ENCODE peak calls at places on chromosomes 11 and 22, in four cellular contexts. P, N, M and Y are unnamed samples.

GRCh38 chr11:128622137-128622523 is 34.8 kb upstream of the ETS1 start:
- DNase-seq in P (no peak), N (no peak), M (no peak), Y (no peak)

GRCh38 chr22:37182101-37182948 is 5.7 kb downstream of the C1QTNF6 start:
- DNase-seq in P (no peak), N (no peak), M (no peak), Y (no peak)

GRCh38 chr11:107224836-107225235 is 206.6 kb upstream of the GUCY1A2 start:
- DNase-seq in P (no peak), N (no peak), M (no peak), Y (no peak)

GRCh38 chr22:24432059-24432853 is 4.9 kb downstream of the ADORA2A start:
- DNase-seq in P (peak; percentile 63), N (no peak), M (no peak), Y (no peak)

GRCh38 chr11:10454902-10455631 is at the start of gene AMPD3:
- DNase-seq in P (peak; percentile 88), N (peak; percentile 22), M (no peak), Y (no peak)

GRCh38 chr11:50155508-50155907 is 122.8 kb downstream of the OR4C45 start:
- DNase-seq in P (no peak), N (no peak), M (no peak), Y (no peak)

GRCh38 chr11:92259861-92260260 is 35.2 kb downstream of the FAT3 start:
- DNase-seq in P (no peak), N (peak; percentile 14), M (no peak), Y (no peak)

GRCh38 chr11:9313648-9314290 is 624 bp downstream of the TMEM41B start:
- DNase-seq in P (peak; percentile 13), N (peak; percentile 63), M (no peak), Y (no peak)

GRCh38 chr11:80007616-80008015 is 566.8 kb upstream of the TENM4 start:
- DNase-seq in P (no peak), N (no peak), M (no peak), Y (no peak)

GRCh38 chr11:33753304-33753703 is 17.1 kb upstream of the CD59 start:
- DNase-seq in P (peak; percentile 82), N (no peak), M (no peak), Y (no peak)

DNA sequence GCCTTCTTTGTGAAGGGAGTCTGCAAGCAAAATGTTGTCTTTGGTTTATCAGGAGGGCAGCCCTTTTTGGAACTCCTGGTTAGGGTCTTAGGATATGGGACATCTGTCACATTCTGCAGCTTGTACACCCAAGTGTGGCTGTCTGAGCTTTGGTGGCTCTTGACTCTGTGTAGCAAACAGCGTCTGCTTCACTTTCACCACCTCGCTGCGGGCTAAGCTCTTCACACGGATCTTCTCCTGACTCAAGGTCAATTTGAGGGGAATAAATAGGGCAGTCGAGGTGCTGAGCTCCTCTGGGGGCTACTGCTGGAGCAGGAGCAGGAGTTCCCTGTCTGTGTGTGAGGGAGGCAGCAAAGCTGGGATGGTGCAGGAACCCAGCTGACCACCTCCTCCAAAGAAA is 10.6 kb downstream of the MICAL2 start:
- DNase-seq in P (no peak), N (no peak), M (no peak), Y (no peak)
- H3K4me1 ChIP-seq in P (peaks cover 80% of the 10 kb centered on the region), N (peaks cover 6% of the 10 kb centered on the region), M (peaks cover 35% of the 10 kb centered on the region), Y (no peaks in the 10 kb centered on the region)

DNA sequence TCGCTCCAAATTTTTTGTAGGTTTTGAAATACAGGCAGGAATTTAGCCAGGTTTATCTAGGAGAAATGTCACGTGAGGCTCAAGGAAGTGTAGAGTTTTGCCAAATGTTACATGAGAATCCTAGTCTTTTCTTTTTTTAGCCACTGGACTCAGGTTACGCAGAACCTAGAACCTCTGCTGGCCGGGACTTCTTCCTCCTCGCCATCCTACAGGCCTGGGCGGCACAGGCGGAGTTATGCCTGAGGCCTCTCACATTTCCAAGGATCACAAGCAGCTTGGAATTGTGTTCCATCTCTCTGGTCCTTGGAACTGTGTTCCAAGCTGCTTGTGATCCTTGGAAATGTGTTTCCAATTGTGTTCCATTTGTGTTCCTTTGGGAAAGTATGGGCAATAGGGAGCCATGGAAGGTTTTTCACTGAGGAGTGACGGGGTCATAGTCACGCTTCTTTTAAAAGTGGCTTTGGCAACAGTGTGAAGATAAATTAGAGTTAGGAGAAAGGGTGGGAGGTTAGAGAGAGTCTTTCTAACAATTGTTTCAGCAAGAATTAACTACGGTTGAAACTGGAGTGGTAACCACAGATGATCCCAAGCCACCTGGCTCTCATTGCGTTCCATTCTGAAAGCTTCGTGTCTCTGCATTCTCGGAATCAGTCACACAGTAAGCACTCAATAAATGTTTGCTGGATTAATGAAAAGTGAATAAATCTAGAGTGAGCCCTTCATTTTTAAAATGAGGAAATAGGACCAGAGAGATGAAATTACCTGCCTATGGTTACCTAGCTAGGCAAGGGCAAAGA is 12.5 kb upstream of the POU2AF1 start:
- DNase-seq in P (no peak), N (no peak), M (no peak), Y (no peak)
- H3K27ac ChIP-seq in P (no peak overlapping the region), N (no peak overlapping the region), M (no peak overlapping the region), Y (no peak overlapping the region)

DNA sequence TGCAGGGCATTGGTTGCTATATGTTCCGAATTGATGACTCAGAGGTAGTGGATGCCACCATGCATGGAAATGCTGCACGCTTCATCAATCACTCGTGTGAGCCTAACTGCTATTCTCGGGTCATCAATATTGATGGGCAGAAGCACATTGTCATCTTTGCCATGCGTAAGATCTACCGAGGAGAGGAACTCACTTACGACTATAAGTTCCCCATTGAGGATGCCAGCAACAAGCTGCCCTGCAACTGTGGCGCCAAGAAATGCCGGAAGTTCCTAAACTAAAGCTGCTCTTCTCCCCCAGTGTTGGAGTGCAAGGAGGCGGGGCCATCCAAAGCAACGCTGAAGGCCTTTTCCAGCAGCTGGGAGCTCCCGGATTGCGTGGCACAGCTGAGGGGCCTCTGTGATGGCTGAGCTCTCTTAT is 5.4 kb upstream of the TTC36 start:
- DNase-seq in P (no peak), N (no peak), M (no peak), Y (no peak)
- H3K36me3 ChIP-seq in P (peaks cover 56% of the 10 kb centered on the region), N (peaks cover 20% of the 10 kb centered on the region), M (peaks cover 48% of the 10 kb centered on the region), Y (peaks cover 45% of the 10 kb centered on the region)

DNA sequence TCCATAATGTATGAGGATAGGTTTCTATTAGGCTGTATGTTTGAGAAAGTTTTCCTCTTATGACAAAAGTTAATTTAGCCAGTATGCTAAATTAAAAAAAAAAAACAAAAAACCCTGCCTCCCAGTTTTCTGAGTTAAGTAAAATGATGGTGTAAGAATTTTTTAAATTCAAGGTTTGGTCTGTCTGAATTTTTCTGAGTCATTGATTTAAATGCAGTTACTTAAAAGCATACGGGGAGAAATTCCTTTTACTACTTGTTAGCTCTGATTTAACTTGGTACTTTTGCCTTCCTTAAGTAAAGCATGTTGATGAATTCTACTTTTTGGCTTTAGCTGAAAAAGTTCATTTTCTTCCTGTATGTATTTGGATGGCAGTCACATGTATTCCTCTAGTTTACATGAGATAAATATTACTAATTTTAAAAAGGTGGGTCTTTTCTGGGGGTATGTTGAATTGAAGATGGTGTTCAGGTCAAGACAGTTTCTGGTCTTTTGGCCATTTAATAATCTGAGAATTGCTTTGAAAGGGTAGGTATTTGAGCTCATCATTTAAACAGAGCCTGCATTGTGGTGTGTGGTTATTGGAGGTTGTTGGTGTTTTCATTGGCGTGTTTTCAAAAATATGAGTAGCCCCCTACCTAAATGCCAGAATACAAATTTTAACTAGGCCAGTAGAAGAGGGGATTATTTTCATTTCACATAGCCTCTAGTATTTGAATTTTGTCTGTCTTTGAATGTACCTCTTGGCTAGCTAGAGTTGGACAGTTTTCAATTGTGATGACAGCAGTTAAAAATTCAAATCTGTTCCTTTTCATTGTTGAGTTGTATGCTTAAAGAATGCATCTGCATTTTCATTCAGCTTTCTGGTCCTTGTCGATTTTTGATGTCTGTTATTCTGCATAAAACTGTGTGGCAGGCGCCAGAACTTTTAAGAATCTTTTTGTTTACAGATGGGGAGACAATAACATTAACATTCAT is 64.7 kb downstream of the MTMR3 start:
- DNase-seq in P (peak; percentile 67), N (no peak), M (no peak), Y (no peak)
- H3K4me1 ChIP-seq in P (no peaks in the 10 kb centered on the region), N (no peaks in the 10 kb centered on the region), M (peaks cover 41% of the 10 kb centered on the region), Y (peaks cover 18% of the 10 kb centered on the region)

GRCh38 chr11:47355283-47356128 is 3.0 kb upstream of the MYBPC3 start:
- DNase-seq in P (peak; percentile 71), N (peak; percentile 96), M (no peak), Y (no peak)
- H3K27ac ChIP-seq in P (no peak overlapping the region), N (no peak overlapping the region), M (no peak overlapping the region), Y (no peak overlapping the region)

DNA sequence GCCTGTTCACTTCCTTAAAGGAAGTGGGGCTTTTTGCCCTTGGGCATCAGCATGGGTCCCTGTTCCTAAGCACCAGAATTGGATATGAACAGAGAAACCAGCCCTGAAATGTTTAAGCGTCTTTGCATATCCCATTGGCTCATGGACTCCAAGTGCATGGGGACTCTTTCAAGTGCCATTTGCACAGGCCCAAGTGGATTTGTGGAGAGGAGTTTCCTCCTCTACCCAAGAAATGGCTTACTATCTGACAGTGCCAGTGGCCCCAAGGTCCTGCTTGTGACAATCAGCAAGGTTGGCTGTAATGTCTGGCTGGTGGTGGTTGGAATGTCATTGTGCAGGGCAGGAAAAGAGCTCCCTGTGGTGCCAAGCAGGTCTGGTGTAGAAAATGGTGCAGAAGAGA is 4.0 kb downstream of the TOMM22 start:
- DNase-seq in P (no peak), N (no peak), M (no peak), Y (no peak)
- H3K36me3 ChIP-seq in P (peaks cover 41% of the 10 kb centered on the region), N (peaks cover 4% of the 10 kb centered on the region), M (peaks cover 59% of the 10 kb centered on the region), Y (peaks cover 72% of the 10 kb centered on the region)

GRCh38 chr11:2462092-2462985 is 17.5 kb downstream of the KCNQ1 start:
- DNase-seq in P (no peak), N (no peak), M (no peak), Y (no peak)
- H3K4me1 ChIP-seq in P (no peaks in the 10 kb centered on the region), N (peaks cover 7% of the 10 kb centered on the region), M (peaks cover 26% of the 10 kb centered on the region), Y (peaks cover 48% of the 10 kb centered on the region)

DNA sequence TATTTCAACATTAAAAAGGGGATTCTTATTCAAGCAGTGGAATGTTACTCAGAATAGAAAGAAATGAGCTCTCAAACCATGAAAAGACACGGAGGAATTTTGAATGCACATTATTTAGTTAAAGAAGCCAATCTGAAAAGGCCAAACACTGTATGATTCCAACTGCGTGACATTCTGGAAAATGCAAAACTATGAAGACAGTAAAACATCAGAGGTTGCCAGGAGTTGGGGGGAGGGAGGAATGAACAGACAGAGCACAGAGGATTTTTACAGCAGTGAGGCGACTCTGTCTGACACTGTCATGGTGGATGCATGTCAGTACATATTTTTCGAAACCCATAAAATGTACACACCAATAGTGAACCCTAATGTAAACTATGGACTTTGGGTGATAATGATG is 22.9 kb upstream of the THY1 start:
- DNase-seq in P (no peak), N (no peak), M (no peak), Y (no peak)
- H3K27ac ChIP-seq in P (no peak overlapping the region), N (no peak overlapping the region), M (no peak overlapping the region), Y (no peak overlapping the region)